ENCODE peak calls at places on chromosomes 2 and 18, in ten cellular contexts. M, J, H, V, A, R, P, L, C and D are unnamed samples.

GRCh38 chr18:50947899-50948298 is 19.9 kb upstream of the ELAC1 start:
- DNase-seq in A (no peak), L (no peak), V (no peak), P (no peak), J (no peak), M (no peak), C (no peak), H (no peak), R (no peak), D (no peak)

GRCh38 chr2:50512397-50512796 is 519.5 kb downstream of the NRXN1 start:
- DNase-seq in L (no peak), C (no peak), V (no peak), H (no peak), M (no peak), J (no peak), R (peak), P (no peak), A (no peak), D (no peak)

GRCh38 chr18:44579028-44579692 is 101.5 kb upstream of the SETBP1 start:
- DNase-seq in P (no peak), J (no peak), A (peak), V (no peak), L (no peak), R (peak), C (peak), H (peak), M (peak), D (no peak)

GRCh38 chr2:224145751-224146355 is 106.8 kb upstream of the SERPINE2 start:
- DNase-seq in C (no peak), A (no peak), H (no peak), L (no peak), J (no peak), R (no peak), P (peak), V (peak), M (no peak), D (peak)

GRCh38 chr18:38940863-38941531 is 1375.4 kb upstream of the CELF4 start:
- DNase-seq in A (peak), P (no peak), R (no peak), H (peak), V (no peak), C (peak), L (no peak), J (peak), M (peak), D (no peak)

GRCh38 chr2:216632952-216633615 is at the start of gene IGFBP2:
- DNase-seq in L (no peak), C (peak), V (peak), M (no peak), P (peak), A (no peak), H (no peak), R (peak), J (no peak), D (no peak)

GRCh38 chr2:173963323-173963816 is 1.8 kb downstream of the SP3 start:
- DNase-seq in L (no peak), J (no peak), H (peak), A (peak), C (peak), R (no peak), V (no peak), M (peak), P (peak), D (no peak)

GRCh38 chr2:110173523-110173922 is 31.3 kb downstream of the NPHP1 start:
- DNase-seq in A (no peak), P (no peak), V (no peak), R (no peak), J (no peak), L (no peak), M (no peak), H (no peak), C (peak), D (no peak)

GRCh38 chr18:31203086-31203793 is 40.6 kb upstream of the DSC1 start:
- DNase-seq in P (no peak), V (no peak), C (peak), A (no peak), L (peak), M (no peak), J (no peak), R (no peak), H (no peak), D (no peak)

GRCh38 chr2:159101755-159102489 is 133.5 kb downstream of the TANC1 start:
- DNase-seq in A (no peak), R (no peak), H (no peak), J (no peak), C (no peak), V (no peak), P (no peak), L (peak), M (no peak), D (no peak)

GRCh38 chr2:240991378-240992263 is 6.8 kb upstream of the SNED1 start:
- DNase-seq in C (peak), M (no peak), R (no peak), J (peak), V (peak), L (peak), A (no peak), P (peak), H (no peak), D (peak)

GRCh38 chr2:28633204-28633603 is 118.4 kb upstream of the PPP1CB start:
- DNase-seq in A (no peak), C (no peak), V (no peak), R (no peak), L (no peak), P (no peak), J (no peak), M (no peak), H (no peak), D (no peak)

GRCh38 chr2:121579326-121579725 is 48.6 kb downstream of the RNU4ATAC start:
- DNase-seq in J (no peak), P (no peak), A (no peak), H (no peak), M (no peak), V (no peak), C (no peak), R (no peak), L (no peak), D (no peak)

GRCh38 chr2:12051831-12052230 is 305.4 kb downstream of the LPIN1 start:
- DNase-seq in V (no peak), P (no peak), L (no peak), R (no peak), C (peak), J (no peak), M (no peak), H (no peak), A (no peak), D (peak)

GRCh38 chr2:102081600-102081999 is 60.9 kb upstream of the IL1R1 start:
- DNase-seq in J (no peak), A (no peak), C (peak), H (no peak), L (no peak), V (no peak), P (no peak), M (no peak), R (no peak), D (no peak)

GRCh38 chr18:34767601-34768027 is 57.5 kb downstream of the DTNA start:
- DNase-seq in A (no peak), P (no peak), L (no peak), C (no peak), M (no peak), R (no peak), H (peak), V (no peak), J (peak), D (peak)

GRCh38 chr2:239433777-239434396 is 33.1 kb upstream of the HDAC4 start:
- DNase-seq in M (no peak), R (no peak), V (no peak), C (peak), J (no peak), A (no peak), H (no peak), L (no peak), P (no peak), D (no peak)

GRCh38 chr18:48036191-48036590 is 105.7 kb upstream of the SMAD2 start:
- DNase-seq in L (peak), J (no peak), P (no peak), V (peak), H (no peak), A (no peak), R (no peak), M (no peak), C (no peak), D (no peak)

GRCh38 chr18:48039769-48040215 is 109.3 kb upstream of the SMAD2 start:
- DNase-seq in P (no peak), R (no peak), V (no peak), L (no peak), A (no peak), M (no peak), H (no peak), C (no peak), J (no peak), D (no peak)

GRCh38 chr18:48038636-48039035 is 108.2 kb upstream of the SMAD2 start:
- DNase-seq in J (no peak), P (no peak), C (no peak), A (no peak), L (no peak), M (no peak), R (no peak), H (no peak), V (no peak), D (no peak)

GRCh38 chr18:48036641-48037421 is 106.4 kb upstream of the SMAD2 start:
- DNase-seq in J (no peak), R (no peak), H (no peak), L (no peak), A (no peak), V (no peak), P (no peak), C (no peak), M (no peak), D (no peak)

DNA sequence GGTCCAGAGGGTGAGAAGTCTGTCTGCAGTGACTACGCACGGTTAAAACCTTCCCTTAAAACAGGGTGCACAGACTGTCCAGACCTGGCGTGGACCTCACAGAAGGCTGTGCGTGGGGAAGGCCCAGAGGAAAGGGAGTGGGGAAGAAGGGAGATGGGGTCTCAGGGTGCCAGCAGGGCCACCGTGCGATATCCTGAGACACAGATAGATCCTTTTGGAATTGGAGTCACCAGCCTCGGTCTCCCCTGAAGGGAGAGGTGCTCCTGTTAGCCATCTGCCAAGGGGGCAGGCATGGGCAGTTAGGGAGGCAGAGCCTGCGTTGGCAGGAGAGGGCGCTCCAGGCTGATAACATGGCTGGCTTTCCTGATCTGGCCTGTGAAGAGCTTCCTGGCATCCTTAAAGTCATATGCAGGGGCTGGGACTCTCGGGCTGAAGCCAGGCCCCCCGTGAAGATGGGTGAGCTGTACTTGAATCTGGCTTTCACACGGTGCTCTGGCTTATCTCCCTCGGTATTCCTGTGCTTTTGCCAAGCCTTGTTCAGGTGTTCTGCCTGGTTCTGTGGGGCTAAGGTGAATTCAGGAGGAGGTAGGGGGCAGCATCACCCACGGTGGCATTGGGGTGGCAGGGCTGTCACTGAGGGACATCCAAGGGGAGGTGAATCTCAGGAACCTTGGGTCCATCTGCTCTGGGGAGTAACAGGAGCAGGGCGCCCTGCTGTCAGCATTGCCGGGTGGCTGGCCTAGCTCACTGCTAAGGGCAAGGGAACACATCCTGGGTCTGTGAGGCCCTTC is 107.2 kb upstream of the SMAD2 start:
- DNase-seq in M (no peak), R (peak), L (no peak), A (no peak), J (no peak), P (peak), C (peak), H (no peak), V (no peak), D (no peak)
- TF ChIP-seq CTCF in M (no peak), R (peak), L (peak), A (no peak), J (peak), P (peak), C (peak), H (no peak), V (no peak), D (peak)

DNA sequence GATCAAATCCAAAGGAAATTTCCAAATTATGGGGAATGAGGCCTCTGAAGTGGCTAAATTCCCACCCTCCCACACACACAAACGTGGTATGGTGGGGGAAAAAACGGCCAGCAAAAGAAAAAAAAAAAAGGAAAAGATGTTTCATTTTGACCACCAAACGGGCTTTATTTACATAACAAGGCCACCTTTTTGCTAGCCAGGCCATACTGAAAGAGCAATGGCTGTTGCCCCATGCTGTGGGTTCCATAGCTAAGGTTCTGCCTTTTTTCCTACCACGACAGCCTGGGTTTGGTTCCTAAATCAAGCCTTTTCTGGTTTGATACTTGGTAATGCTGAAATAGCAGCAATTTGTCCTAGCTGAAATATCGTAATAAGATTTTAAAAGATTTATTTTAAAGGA is 14.0 kb upstream of the IL1B start:
- DNase-seq in M (no peak), R (no peak), P (no peak), V (no peak), H (no peak), J (no peak), L (no peak), C (no peak), A (no peak), D (no peak)
- H3K4me3 ChIP-seq in M (no peak), R (no peak), P (no peak), V (no peak), H (no peak), J (no peak), L (no peak), C (no peak), A (no peak), D (no peak)

GRCh38 chr2:198928026-198928425 is 529.7 kb downstream of the SATB2 start:
- DNase-seq in J (no peak), R (no peak), P (no peak), H (no peak), L (no peak), A (no peak), C (no peak), M (no peak), V (no peak), D (no peak)

DNA sequence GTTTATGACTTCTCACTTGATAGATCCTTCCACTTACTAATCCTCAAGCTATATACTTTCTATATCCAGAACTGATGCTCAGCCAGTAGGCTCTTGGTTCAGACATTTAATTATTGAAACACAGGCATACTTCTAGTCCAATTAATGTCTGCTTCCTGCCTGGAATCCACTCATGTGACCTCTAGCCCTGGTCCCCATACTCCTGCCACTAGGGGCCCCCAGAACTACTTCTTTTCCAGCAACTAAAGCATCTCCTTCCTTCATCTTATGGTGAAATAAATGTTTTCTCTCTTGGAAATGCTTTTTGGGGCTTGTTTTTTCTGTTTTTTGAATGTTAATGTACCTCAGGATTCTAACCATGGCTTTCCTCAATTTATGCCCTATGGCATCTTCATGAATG is 527.6 kb downstream of the SATB2 start:
- DNase-seq in V (no peak), J (no peak), P (no peak), L (no peak), A (peak), R (peak), H (no peak), M (no peak), C (peak), D (no peak)
- TF ChIP-seq CTCF in V (no peak), J (peak), P (no peak), L (no peak), A (peak), R (peak), H (peak), M (peak), C (peak), D (no peak)

GRCh38 chr2:176091329-176092258 is 927 bp upstream of the HOXD13 start:
- DNase-seq in V (no peak), A (no peak), C (no peak), R (no peak), H (no peak), M (no peak), J (no peak), L (no peak), P (no peak), D (no peak)

GRCh38 chr2:176094307-176094706 is 1.8 kb downstream of the HOXD13 start:
- DNase-seq in L (no peak), C (peak), J (no peak), V (no peak), M (no peak), H (no peak), R (no peak), A (no peak), P (no peak), D (no peak)

GRCh38 chr2:176093889-176094232 is 1.3 kb downstream of the HOXD13 start:
- DNase-seq in M (no peak), C (no peak), H (no peak), R (no peak), V (no peak), J (no peak), A (no peak), L (no peak), P (no peak), D (no peak)

GRCh38 chr2:176092270-176093144 is at the start of gene HOXD13:
- DNase-seq in A (no peak), V (no peak), M (no peak), H (no peak), L (no peak), J (no peak), C (peak), R (peak), P (no peak), D (no peak)

DNA sequence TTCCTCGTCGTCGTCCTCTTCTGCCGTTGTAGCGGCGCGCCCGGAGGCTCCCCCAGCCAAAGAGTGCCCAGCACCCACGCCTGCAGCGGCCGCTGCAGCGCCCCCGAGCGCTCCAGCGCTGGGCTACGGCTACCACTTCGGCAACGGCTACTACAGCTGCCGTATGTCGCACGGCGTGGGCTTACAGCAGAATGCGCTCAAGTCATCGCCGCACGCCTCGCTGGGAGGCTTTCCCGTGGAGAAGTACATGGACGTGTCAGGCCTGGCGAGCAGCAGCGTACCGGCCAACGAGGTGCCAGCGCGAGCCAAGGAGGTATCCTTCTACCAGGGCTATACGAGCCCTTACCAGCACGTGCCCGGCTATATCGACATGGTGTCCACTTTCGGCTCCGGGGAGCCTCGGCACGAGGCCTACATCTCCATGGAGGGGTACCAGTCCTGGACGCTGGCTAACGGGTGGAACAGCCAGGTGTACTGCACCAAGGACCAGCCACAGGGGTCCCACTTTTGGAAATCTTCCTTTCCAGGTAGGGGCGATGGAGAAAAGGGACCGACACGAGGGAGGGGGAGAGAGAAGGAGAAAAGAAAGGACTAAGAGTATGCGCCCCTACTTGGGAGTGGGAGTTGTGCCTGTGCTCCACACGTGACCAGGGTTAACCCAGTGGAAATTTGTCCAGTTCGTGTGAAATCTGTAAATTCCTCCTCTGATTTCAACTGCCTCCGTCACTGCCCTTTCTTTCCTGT is 796 bp downstream of the HOXD13 start:
- DNase-seq in A (no peak), P (no peak), L (no peak), M (no peak), H (no peak), C (peak), R (peak), J (no peak), V (no peak), D (no peak)
- H3K4me3 ChIP-seq in A (no peak), P (peak), L (peak), M (no peak), H (no peak), C (peak), R (peak), J (no peak), V (peak), D (no peak)

GRCh38 chr2:232008907-232009638 is 47.6 kb downstream of the DIS3L2 start:
- DNase-seq in V (no peak), R (no peak), L (no peak), M (no peak), H (no peak), C (no peak), P (no peak), J (no peak), A (no peak), D (no peak)

GRCh38 chr2:232009639-232010274 is 48.2 kb downstream of the DIS3L2 start:
- DNase-seq in P (no peak), J (no peak), R (no peak), V (no peak), H (no peak), M (no peak), L (no peak), A (no peak), C (no peak), D (no peak)

GRCh38 chr2:232018191-232018590 is 56.7 kb downstream of the DIS3L2 start:
- DNase-seq in H (no peak), L (no peak), V (no peak), A (no peak), R (no peak), C (no peak), M (no peak), J (no peak), P (no peak), D (no peak)

GRCh38 chr2:232013701-232014353 is 52.3 kb downstream of the DIS3L2 start:
- DNase-seq in V (peak), M (no peak), L (no peak), P (no peak), H (peak), A (no peak), C (peak), R (no peak), J (no peak), D (peak)

DNA sequence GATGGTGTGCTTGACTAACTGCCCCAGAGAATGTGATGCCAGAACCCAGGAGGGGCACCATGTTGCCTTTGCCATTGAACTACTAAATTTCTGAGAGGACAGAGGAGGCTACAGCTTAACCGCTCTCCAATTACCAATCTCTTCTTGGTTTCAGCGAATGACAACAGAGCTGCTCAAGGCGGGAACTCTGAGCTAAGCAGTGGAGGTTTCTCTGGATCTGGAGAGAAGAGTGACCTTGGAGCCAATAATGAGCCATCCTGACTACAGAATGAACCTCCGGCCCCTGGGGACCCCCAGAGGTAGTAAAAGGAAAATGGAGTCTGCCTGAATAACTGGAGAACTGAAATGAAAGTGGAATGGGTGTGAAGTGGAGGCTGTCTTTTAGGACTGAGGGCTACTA is 53.2 kb downstream of the DIS3L2 start:
- DNase-seq in H (no peak), M (no peak), P (no peak), A (no peak), V (no peak), L (no peak), C (no peak), R (no peak), J (no peak), D (no peak)
- TF ChIP-seq CTCF in H (no peak), M (no peak), P (no peak), A (no peak), V (no peak), L (no peak), C (no peak), R (no peak), J (no peak), D (no peak)